ENCODE peak calls at places on chromosomes 3 and 15, in nine cellular contexts. P, H, E, U, I, O, M, X and J are unnamed samples.

GRCh38 chr15:99556010-99556409 is 9.8 kb upstream of the MEF2A start:
- DNase-seq in M (no peak), I (no peak), H (no peak), O (no peak), U (no peak), X (no peak), E (no peak), P (no peak), J (no peak)

GRCh38 chr15:68700395-68701123 is 120.1 kb downstream of the ANP32A start:
- DNase-seq in P (no peak), H (peak; percentile 73), M (no peak), E (peak; percentile 26), I (peak; percentile 11), X (peak; percentile 90), U (peak; percentile 20), O (no peak), J (peak; percentile 29)

GRCh38 chr15:40217166-40217785 is 21.6 kb upstream of the PAK6 start:
- DNase-seq in H (no peak), M (peak; percentile 86), U (peak; percentile 55), P (peak; percentile 50), E (peak; percentile 66), X (peak; percentile 84), O (peak; percentile 38), I (peak; percentile 32), J (no peak)

GRCh38 chr3:71893702-71894479 is 108.9 kb upstream of the PROK2 start:
- DNase-seq in O (no peak), H (no peak), E (no peak), U (no peak), P (peak; percentile 10), I (no peak), X (peak; percentile 39), M (no peak), J (no peak)

GRCh38 chr3:141100531-141101320 is 49.6 kb downstream of the SPSB4 start:
- DNase-seq in I (no peak), O (no peak), U (no peak), E (no peak), H (no peak), P (no peak), X (no peak), M (no peak), J (no peak)

GRCh38 chr3:36992806-36993325 is at the start of gene EPM2AIP1:
- DNase-seq in X (no peak), I (no peak), U (no peak), P (peak; percentile 100), H (peak; percentile 100), O (peak; percentile 100), M (no peak), E (no peak), J (no peak)

GRCh38 chr15:74417230-74417629 is 16.5 kb downstream of the SEMA7A start:
- DNase-seq in X (no peak), E (no peak), M (no peak), P (no peak), U (no peak), H (no peak), I (no peak), O (no peak), J (no peak)

GRCh38 chr3:176514297-176514696 is 683.0 kb downstream of the TBL1XR1 start:
- DNase-seq in O (peak; percentile 8), P (peak; percentile 9), X (peak; percentile 89), I (no peak), H (no peak), M (no peak), E (no peak), U (no peak), J (no peak)

GRCh38 chr3:197718904-197719303 is 17.8 kb downstream of the RUBCN start:
- DNase-seq in O (peak; percentile 67), E (no peak), U (no peak), X (peak; percentile 78), M (peak; percentile 13), I (peak; percentile 49), P (peak; percentile 83), H (no peak), J (no peak)

GRCh38 chr3:29697989-29698388 is 417.1 kb downstream of the RBMS3 start:
- DNase-seq in P (no peak), O (no peak), E (no peak), U (no peak), X (no peak), I (no peak), H (no peak), M (no peak), J (no peak)

GRCh38 chr3:128080323-128080898 is 28.2 kb downstream of the SEC61A1 start:
- DNase-seq in M (no peak), P (peak; percentile 34), I (peak; percentile 90), U (no peak), E (no peak), H (no peak), O (no peak), X (peak; percentile 49), J (no peak)

GRCh38 chr3:10489746-10490483 is 15.5 kb downstream of the ATP2B2 start:
- DNase-seq in X (no peak), P (no peak), M (no peak), U (no peak), I (no peak), H (no peak), E (no peak), O (no peak), J (no peak)

GRCh38 chr3:14837864-14838263 is 19.1 kb downstream of the FGD5 start:
- DNase-seq in X (no peak), P (no peak), H (no peak), U (no peak), E (no peak), I (no peak), M (no peak), O (no peak), J (no peak)

GRCh38 chr15:47377465-47377864 is 339.8 kb upstream of the SEMA6D start:
- DNase-seq in M (no peak), P (no peak), E (no peak), U (no peak), O (no peak), H (no peak), X (no peak), I (no peak), J (no peak)

GRCh38 chr15:32033186-32033890 is 3.0 kb downstream of the CHRNA7 start:
- DNase-seq in O (no peak), M (peak; percentile 17), P (no peak), U (peak; percentile 11), X (no peak), H (no peak), I (no peak), E (peak; percentile 31), J (peak; percentile 25)

GRCh38 chr3:132773071-132773619 is 50.9 kb upstream of the NPHP3 start:
- DNase-seq in U (no peak), I (no peak), P (no peak), X (no peak), E (no peak), H (no peak), O (no peak), M (no peak), J (no peak)

DNA sequence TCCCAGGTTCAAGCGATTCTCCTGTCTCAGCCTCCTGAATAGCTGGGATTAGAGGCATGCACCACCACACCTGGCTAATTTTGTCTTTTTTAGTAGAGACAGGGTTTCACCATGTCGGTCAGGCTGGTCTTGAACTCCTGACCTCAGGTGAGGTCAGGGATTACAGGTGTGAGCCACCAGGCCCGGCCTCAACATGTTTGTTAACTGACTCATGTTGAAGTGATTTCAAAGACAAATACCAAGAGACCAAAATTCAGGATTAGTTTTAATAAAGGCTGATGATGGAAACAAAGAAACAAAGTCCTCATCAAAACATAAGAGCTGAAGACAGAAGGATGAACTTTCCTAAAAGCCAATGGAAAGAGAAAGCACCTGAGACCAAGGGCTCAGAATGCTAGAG is 36.5 kb downstream of the SLC12A6 start:
- DNase-seq in X (no peak), M (no peak), P (peak; percentile 41), H (no peak), I (no peak), O (no peak), U (no peak), E (no peak), J (no peak)
- H3K27ac ChIP-seq in X (no peak overlapping the region), M (no peak overlapping the region), P (no peak overlapping the region), H (no peak overlapping the region), I (no peak overlapping the region), O (no peak overlapping the region), U (no peak overlapping the region), E (no peak overlapping the region), J (no peak overlapping the region)

GRCh38 chr3:147089286-147089685 is 317.1 kb downstream of the ZIC4 start:
- DNase-seq in E (no peak), U (no peak), X (no peak), H (no peak), P (no peak), M (no peak), O (no peak), I (no peak), J (no peak)
- H3K27ac ChIP-seq in E (no peak overlapping the region), U (no peak overlapping the region), X (no peak overlapping the region), H (no peak overlapping the region), P (no peak overlapping the region), M (no peak overlapping the region), O (no peak overlapping the region), I (no peak overlapping the region), J (no peak overlapping the region)

DNA sequence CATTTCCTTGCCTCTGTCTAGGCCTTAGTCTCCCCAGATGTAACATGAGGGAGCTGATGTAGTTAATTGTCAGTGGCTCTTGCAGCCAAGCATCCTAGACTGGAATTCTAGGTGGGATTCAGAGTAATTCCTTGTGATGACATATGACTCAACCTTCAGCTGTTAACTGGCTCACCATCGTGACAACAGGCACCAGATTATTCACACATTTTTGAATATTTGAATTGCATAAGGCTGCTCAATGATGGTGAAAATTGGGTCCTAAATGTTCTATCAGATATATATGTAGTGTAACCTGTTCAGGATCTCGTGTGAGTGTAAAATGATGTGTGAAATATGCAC is 405.1 kb downstream of the LPP start:
- DNase-seq in I (no peak), X (no peak), H (no peak), E (no peak), P (no peak), U (no peak), O (no peak), M (no peak), J (no peak)
- H3K27ac ChIP-seq in I (no peak overlapping the region), X (no peak overlapping the region), H (no peak overlapping the region), E (no peak overlapping the region), P (no peak overlapping the region), U (no peak overlapping the region), O (no peak overlapping the region), M (no peak overlapping the region), J (no peak overlapping the region)

GRCh38 chr3:90261481-90262433 is 1154.3 kb downstream of the EPHA3 start:
- DNase-seq in E (no peak), X (no peak), M (no peak), H (no peak), P (no peak), I (no peak), U (no peak), O (no peak), J (no peak)
- H3K27ac ChIP-seq in E (no peak overlapping the region), X (no peak overlapping the region), M (no peak overlapping the region), H (no peak overlapping the region), P (no peak overlapping the region), I (no peak overlapping the region), U (no peak overlapping the region), O (no peak overlapping the region), J (no peak overlapping the region)

GRCh38 chr15:49421991-49422390 is 1.1 kb upstream of the FGF7 start:
- DNase-seq in H (no peak), X (peak; percentile 73), P (peak; percentile 23), O (no peak), I (peak; percentile 34), E (peak; percentile 41), M (peak; percentile 51), U (peak; percentile 24), J (no peak)
- H3K27ac ChIP-seq in H (no peak overlapping the region), X (no peak overlapping the region), P (no peak overlapping the region), O (no peak overlapping the region), I (no peak overlapping the region), E (no peak overlapping the region), M (no peak overlapping the region), U (peak overlapping the region; percentile 71), J (no peak overlapping the region)